ENCODE peak calls at places on chromosomes 4 and X, in seven cellular contexts. Z, Q, U, L, M, C and I are unnamed samples.

GRCh38 chrX:115266300-115266699 is 23.2 kb upstream of the LUZP4 start:
- DNase-seq in Z (no peak), Q (no peak), U (no peak), L (no peak), M (no peak), C (no peak), I (no peak)

GRCh38 chrX:22272613-22273012 is at the start of gene CBLL2:
- DNase-seq in Z (no peak), Q (no peak), U (no peak), L (no peak), M (no peak), C (no peak), I (no peak)

GRCh38 chr4:8281519-8282133 is 12.1 kb downstream of the HTRA3 start:
- DNase-seq in Z (no peak), Q (no peak), U (no peak), L (no peak), M (no peak), C (no peak), I (no peak)

GRCh38 chr4:25632135-25632534 is 23.5 kb upstream of the SLC34A2 start:
- DNase-seq in Z (no peak), Q (no peak), U (no peak), L (no peak), M (no peak), C (no peak), I (no peak)

GRCh38 chrX:41265615-41266014 is 68.3 kb upstream of the DDX3X start:
- DNase-seq in Z (no peak), Q (no peak), U (no peak), L (no peak), M (no peak), C (no peak), I (no peak)

GRCh38 chrX:38426785-38427184 is 74.4 kb downstream of the OTC start:
- DNase-seq in Z (no peak), Q (no peak), U (no peak), L (no peak), M (no peak), C (no peak), I (no peak)

GRCh38 chr4:20544645-20545044 is 155.6 kb upstream of the PACRGL start:
- DNase-seq in Z (no peak), Q (peak; percentile 8), U (peak; percentile 14), L (no peak), M (peak; percentile 44), C (peak; percentile 13), I (no peak)

GRCh38 chrX:123060986-123061385 is 123.1 kb upstream of the GRIA3 start:
- DNase-seq in Z (no peak), Q (no peak), U (no peak), L (no peak), M (no peak), C (no peak), I (no peak)

GRCh38 chr4:42671431-42672194 is 14.7 kb upstream of the ATP8A1 start:
- DNase-seq in Z (no peak), Q (no peak), U (no peak), L (no peak), M (no peak), C (no peak), I (no peak)

GRCh38 chr4:6088950-6089349 is 70.7 kb upstream of the C4orf50 start:
- DNase-seq in Z (no peak), Q (no peak), U (no peak), L (no peak), M (no peak), C (no peak), I (no peak)

GRCh38 chrX:128460835-128461234 is 408.6 kb upstream of the ACTRT1 start:
- DNase-seq in Z (no peak), Q (no peak), U (no peak), L (no peak), M (peak; percentile 8), C (no peak), I (peak; percentile 2)

GRCh38 chr4:174036563-174036962 is 246.9 kb downstream of the FBXO8 start:
- DNase-seq in Z (no peak), Q (no peak), U (no peak), L (no peak), M (no peak), C (no peak), I (no peak)

GRCh38 chr4:118729287-118730286 is 44.4 kb downstream of the METTL14 start:
- DNase-seq in Z (no peak), Q (no peak), U (peak; percentile 3), L (no peak), M (no peak), C (no peak), I (no peak)

GRCh38 chr4:175833574-175834350 is 21.7 kb upstream of the GPM6A start:
- DNase-seq in Z (no peak), Q (no peak), U (no peak), L (no peak), M (no peak), C (no peak), I (no peak)

GRCh38 chr4:126715067-126715466 is 917.7 kb upstream of the INTU start:
- DNase-seq in Z (no peak), Q (no peak), U (no peak), L (no peak), M (no peak), C (no peak), I (no peak)

GRCh38 chrX:108397627-108398392 is 40.4 kb downstream of the COL4A6 start:
- DNase-seq in Z (no peak), Q (no peak), U (no peak), L (no peak), M (no peak), C (no peak), I (no peak)

GRCh38 chrX:70592091-70592490 is 147.5 kb downstream of the DLG3 start:
- DNase-seq in Z (no peak), Q (peak; percentile 26), U (no peak), L (no peak), M (no peak), C (no peak), I (peak; percentile 2)

GRCh38 chr4:140756292-140757219 is at the start of gene TBC1D9:
- DNase-seq in Z (peak; percentile 79), Q (peak; percentile 86), U (peak; percentile 68), L (peak; percentile 25), M (peak; percentile 81), C (no peak), I (peak; percentile 91)

GRCh38 chr4:3268395-3269104 is 19.6 kb downstream of the MSANTD1 start:
- DNase-seq in Z (peak; percentile 47), Q (no peak), U (no peak), L (no peak), M (peak; percentile 24), C (no peak), I (no peak)

GRCh38 chr4:1462768-1463075 is 56.5 kb upstream of the NKX1-1 start:
- DNase-seq in Z (no peak), Q (no peak), U (no peak), L (no peak), M (peak; percentile 24), C (no peak), I (no peak)

DNA sequence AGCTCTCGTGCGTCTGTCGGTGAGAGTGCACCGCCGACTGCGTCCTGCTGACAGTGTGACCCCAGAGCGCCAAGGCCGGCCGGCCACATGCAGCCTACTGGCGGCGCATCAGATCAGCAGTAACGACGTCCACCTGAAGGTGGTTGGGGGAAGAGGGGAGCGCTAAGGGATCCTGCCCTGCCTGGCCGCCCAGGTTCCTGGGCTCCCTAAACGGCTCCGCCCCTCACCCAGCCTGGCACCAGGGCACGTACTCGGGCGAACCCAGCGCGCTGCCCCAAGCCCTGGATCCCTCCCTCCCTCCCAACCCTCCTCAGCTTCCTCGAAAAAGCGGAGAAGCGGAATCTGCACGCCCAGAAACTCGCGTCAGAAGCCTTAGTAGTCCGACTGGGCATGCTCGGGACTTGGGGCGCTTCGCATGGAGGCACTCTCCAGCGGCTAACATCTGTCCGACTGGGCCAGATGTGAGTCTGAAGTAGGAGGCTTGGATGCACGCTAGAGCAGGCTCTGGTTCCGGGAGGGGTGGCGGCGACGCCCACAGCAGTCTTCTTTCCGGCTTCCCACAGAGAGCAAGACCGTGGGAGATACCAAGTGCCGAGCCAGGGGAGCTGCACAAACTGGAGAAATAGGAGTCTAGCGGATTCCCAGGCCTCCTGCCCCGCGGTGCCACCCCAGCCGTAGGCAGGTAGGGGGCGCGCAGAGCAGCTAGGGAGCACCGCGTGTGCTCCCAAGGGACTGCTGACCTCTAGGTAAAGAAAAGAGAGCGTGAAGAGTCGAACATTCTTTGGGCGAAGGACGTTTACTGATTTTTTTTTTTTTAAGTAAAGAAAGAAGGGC is 114.4 kb upstream of the TEX13C start:
- DNase-seq in Z (peak; percentile 57), Q (no peak), U (no peak), L (no peak), M (peak; percentile 33), C (peak; percentile 10), I (no peak)
- TF ChIP-seq CTCF in Z (peak; percentile 67), Q (no peak), U (no peak), L (no peak), M (peak; percentile 34), C (no peak), I (peak; percentile 27)

DNA sequence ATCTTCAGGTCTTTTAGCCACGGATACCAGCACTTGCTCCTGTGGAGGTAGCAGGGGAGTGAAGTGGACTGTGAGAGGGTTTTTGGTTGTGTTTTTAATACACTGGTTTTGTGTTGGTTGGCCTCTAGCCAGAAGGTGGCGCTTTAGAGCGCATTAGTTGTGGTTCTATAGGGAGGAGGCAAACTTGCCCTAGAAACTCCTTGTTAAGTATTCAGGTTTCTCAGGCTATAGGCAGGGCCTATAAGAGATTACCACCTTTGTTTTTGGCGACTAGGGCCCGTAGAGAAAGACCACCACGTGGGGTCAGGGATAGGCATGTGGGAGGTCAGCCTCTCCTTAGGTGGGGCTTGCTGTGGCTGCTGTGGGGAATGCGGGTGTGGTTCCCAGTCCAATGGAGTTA is 221.6 kb upstream of the SPANXN4 start:
- DNase-seq in Z (peak; percentile 65), Q (no peak), U (no peak), L (no peak), M (peak; percentile 4), C (no peak), I (no peak)
- TF ChIP-seq SIN3A in Z (no peak), Q (no peak), U (no peak), L (no peak), M (no peak), C (no peak), I (no peak)

DNA sequence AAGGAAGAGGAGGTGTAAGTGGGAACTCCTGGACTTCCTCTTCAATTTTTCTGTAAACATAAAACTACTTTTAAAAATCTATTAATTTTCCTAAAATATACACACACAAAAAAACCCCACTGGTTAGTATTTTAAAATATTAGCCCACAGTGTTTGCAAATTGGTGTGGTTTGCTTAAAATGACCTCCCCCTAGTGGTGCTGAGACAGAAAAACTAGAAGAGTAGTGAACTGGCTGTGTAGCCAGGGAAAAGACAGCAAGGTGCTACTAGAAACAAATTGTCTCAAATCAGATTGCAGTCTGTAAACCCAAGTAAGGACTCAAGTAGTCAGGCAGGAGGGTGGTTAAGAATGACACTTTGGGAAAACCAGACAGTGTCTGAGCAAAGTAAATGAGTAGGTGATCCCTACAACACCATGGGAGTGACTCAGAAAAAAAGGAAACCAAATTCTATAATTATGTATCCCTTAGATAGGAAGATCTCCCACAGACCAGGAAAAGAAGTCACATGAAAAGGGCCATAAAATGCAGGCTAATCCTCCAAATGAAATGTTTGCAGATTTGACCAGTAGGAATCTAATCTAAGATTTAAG is 26.0 kb downstream of the AMTN start:
- DNase-seq in Z (no peak), Q (peak; percentile 31), U (peak; percentile 17), L (no peak), M (no peak), C (peak; percentile 9), I (no peak)
- TF ChIP-seq CTCF in Z (no peak), Q (peak; percentile 30), U (peak; percentile 50), L (peak; percentile 59), M (peak; percentile 60), C (peak; percentile 14), I (peak; percentile 64)

DNA sequence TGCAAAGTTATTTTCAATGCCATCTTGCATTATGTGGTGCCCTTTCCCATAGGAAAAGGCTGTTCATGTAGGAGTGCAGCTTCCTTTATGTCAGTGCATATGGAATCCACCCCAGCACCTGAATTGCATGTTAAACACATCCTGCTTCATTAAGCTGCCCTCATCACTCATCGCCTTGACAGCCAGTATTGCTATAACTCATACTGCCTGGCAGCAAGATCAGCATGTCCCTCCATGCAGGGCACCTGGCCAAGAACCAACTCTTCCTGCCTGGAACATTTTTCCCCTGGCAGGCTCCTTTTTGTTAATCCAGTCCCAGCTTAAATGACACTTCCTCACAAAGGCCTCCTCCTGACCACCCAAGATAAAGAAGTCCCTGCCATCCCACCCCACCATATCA is 23.5 kb upstream of the CA5B start:
- DNase-seq in Z (no peak), Q (no peak), U (no peak), L (no peak), M (no peak), C (no peak), I (no peak)
- TF ChIP-seq SIN3A in Z (no peak), Q (no peak), U (no peak), L (no peak), M (no peak), C (no peak), I (no peak)